ENCODE peak calls at places on chromosomes 11 and 22, in five cellular contexts. One of them, this sample, is unnamed.

GRCh38 chr11:109016724-109017123 is 351.9 kb downstream of the DDX10 start:
- DNase-seq in NCI-H82: no peak
- DNase-seq in GOT3: no peak
- DNase-seq in epithelial cell of prostate: no peak
- DNase-seq in mucosa of descending colon: no peak
- DNase-seq in this sample: no peak

GRCh38 chr11:104343578-104343977 is 179.6 kb upstream of the PDGFD start:
- DNase-seq in NCI-H82: peak; percentile 1
- DNase-seq in GOT3: no peak
- DNase-seq in epithelial cell of prostate: no peak
- DNase-seq in mucosa of descending colon: no peak
- DNase-seq in this sample: peak; percentile 16

GRCh38 chr11:102552447-102553200 is 22.1 kb upstream of the MMP7 start:
- DNase-seq in NCI-H82: peak; percentile 37
- DNase-seq in GOT3: no peak
- DNase-seq in epithelial cell of prostate: peak; percentile 87
- DNase-seq in mucosa of descending colon: no peak
- DNase-seq in this sample: no peak

GRCh38 chr22:49367016-49367697 is 460.5 kb downstream of the BRD1 start:
- DNase-seq in NCI-H82: no peak
- DNase-seq in GOT3: no peak
- DNase-seq in epithelial cell of prostate: no peak
- DNase-seq in mucosa of descending colon: no peak
- DNase-seq in this sample: no peak

GRCh38 chr22:41799486-41800347 is 762 bp upstream of the CCDC134 start:
- DNase-seq in NCI-H82: peak; percentile 36
- DNase-seq in GOT3: no peak
- DNase-seq in epithelial cell of prostate: no peak
- DNase-seq in mucosa of descending colon: peak; percentile 65
- DNase-seq in this sample: peak; percentile 56

GRCh38 chr11:103959279-103959930 is 77.0 kb upstream of the DDI1 start:
- DNase-seq in NCI-H82: no peak
- DNase-seq in GOT3: no peak
- DNase-seq in epithelial cell of prostate: no peak
- DNase-seq in mucosa of descending colon: no peak
- DNase-seq in this sample: peak; percentile 45

GRCh38 chr11:70292863-70293262 is 22.4 kb downstream of the PPFIA1 start:
- DNase-seq in NCI-H82: no peak
- DNase-seq in GOT3: no peak
- DNase-seq in epithelial cell of prostate: no peak
- DNase-seq in mucosa of descending colon: no peak
- DNase-seq in this sample: no peak

GRCh38 chr11:114192841-114193389 is 103.3 kb upstream of the NNMT start:
- DNase-seq in NCI-H82: peak; percentile 94
- DNase-seq in GOT3: no peak
- DNase-seq in epithelial cell of prostate: no peak
- DNase-seq in mucosa of descending colon: no peak
- DNase-seq in this sample: peak; percentile 41

GRCh38 chr11:68329993-68330699 is 17.8 kb downstream of the LRP5 start:
- DNase-seq in NCI-H82: no peak
- DNase-seq in GOT3: no peak
- DNase-seq in epithelial cell of prostate: no peak
- DNase-seq in mucosa of descending colon: no peak
- DNase-seq in this sample: no peak

This sample was measured in foreskin fibroblast.